ENCODE peak calls at places on chromosomes 3 and 15, in four cellular contexts. One of them, this sample, is unnamed.

GRCh38 chr3:57956119-57956832 is 51.9 kb upstream of the FLNB start:
- DNase-seq in heart left ventricle: no peak
- DNase-seq in A549: no peak
- DNase-seq in uterus: no peak
- DNase-seq in this sample: no peak

GRCh38 chr15:33094336-33094735 is 100.2 kb downstream of the FMN1 start:
- DNase-seq in heart left ventricle: no peak
- DNase-seq in A549: no peak
- DNase-seq in uterus: no peak
- DNase-seq in this sample: no peak

GRCh38 chr3:66554178-66554577 is 53.4 kb upstream of the LRIG1 start:
- DNase-seq in heart left ventricle: no peak
- DNase-seq in A549: no peak
- DNase-seq in uterus: no peak
- DNase-seq in this sample: no peak

GRCh38 chr3:93994056-93994455 is 14.1 kb downstream of the ARL13B start:
- DNase-seq in heart left ventricle: no peak
- DNase-seq in A549: no peak
- DNase-seq in uterus: no peak
- DNase-seq in this sample: no peak

GRCh38 chr15:100170280-100170654 is 171.5 kb downstream of the ADAMTS17 start:
- DNase-seq in heart left ventricle: no peak
- DNase-seq in A549: no peak
- DNase-seq in uterus: no peak
- DNase-seq in this sample: no peak

GRCh38 chr3:126414406-126414805 is 19.7 kb downstream of the CFAP100 start:
- DNase-seq in heart left ventricle: no peak
- DNase-seq in A549: no peak
- DNase-seq in uterus: no peak
- DNase-seq in this sample: no peak

GRCh38 chr15:75177360-75178071 is 24.2 kb upstream of the C15orf39 start:
- DNase-seq in heart left ventricle: no peak
- DNase-seq in A549: no peak
- DNase-seq in uterus: no peak
- DNase-seq in this sample: no peak

GRCh38 chr3:197709135-197709534 is 27.6 kb downstream of the RUBCN start:
- DNase-seq in heart left ventricle: no peak
- DNase-seq in A549: no peak
- DNase-seq in uterus: no peak
- DNase-seq in this sample: no peak

GRCh38 chr3:10977864-10978510 is 14.6 kb upstream of the SLC6A1 start:
- DNase-seq in heart left ventricle: no peak
- DNase-seq in A549: no peak
- DNase-seq in uterus: no peak
- DNase-seq in this sample: no peak

GRCh38 chr3:123444744-123445143 is 4.1 kb downstream of the ADCY5 start:
- DNase-seq in heart left ventricle: no peak
- DNase-seq in A549: no peak
- DNase-seq in uterus: no peak
- DNase-seq in this sample: no peak
- H3K27ac ChIP-seq in heart left ventricle: peak overlapping the region; percentile 97
- H3K27ac ChIP-seq in A549: no peak overlapping the region
- H3K27ac ChIP-seq in uterus: no peak overlapping the region
- H3K27ac ChIP-seq in this sample: no peak overlapping the region

GRCh38 chr15:65653781-65654521 is 32.2 kb downstream of the SLC24A1 start:
- DNase-seq in heart left ventricle: no peak
- DNase-seq in A549: no peak
- DNase-seq in uterus: no peak
- DNase-seq in this sample: no peak

GRCh38 chr15:65651042-65651322 is 29.2 kb downstream of the SLC24A1 start:
- DNase-seq in heart left ventricle: no peak
- DNase-seq in A549: no peak
- DNase-seq in uterus: no peak
- DNase-seq in this sample: no peak

GRCh38 chr15:65650312-65651041 is 28.7 kb downstream of the SLC24A1 start:
- DNase-seq in heart left ventricle: no peak
- DNase-seq in A549: no peak
- DNase-seq in uterus: no peak
- DNase-seq in this sample: no peak

GRCh38 chr15:65653341-65653740 is 31.6 kb downstream of the SLC24A1 start:
- DNase-seq in heart left ventricle: no peak
- DNase-seq in A549: no peak
- DNase-seq in uterus: no peak
- DNase-seq in this sample: no peak

GRCh38 chr15:65651831-65652749 is 30.4 kb downstream of the SLC24A1 start:
- DNase-seq in heart left ventricle: no peak
- DNase-seq in A549: no peak
- DNase-seq in uterus: no peak
- DNase-seq in this sample: peak; percentile 18
- TF ChIP-seq POLR2A in heart left ventricle: no peak
- TF ChIP-seq POLR2A in A549: no peak
- TF ChIP-seq POLR2A in uterus: no peak
- TF ChIP-seq POLR2A in this sample: no peak

DNA sequence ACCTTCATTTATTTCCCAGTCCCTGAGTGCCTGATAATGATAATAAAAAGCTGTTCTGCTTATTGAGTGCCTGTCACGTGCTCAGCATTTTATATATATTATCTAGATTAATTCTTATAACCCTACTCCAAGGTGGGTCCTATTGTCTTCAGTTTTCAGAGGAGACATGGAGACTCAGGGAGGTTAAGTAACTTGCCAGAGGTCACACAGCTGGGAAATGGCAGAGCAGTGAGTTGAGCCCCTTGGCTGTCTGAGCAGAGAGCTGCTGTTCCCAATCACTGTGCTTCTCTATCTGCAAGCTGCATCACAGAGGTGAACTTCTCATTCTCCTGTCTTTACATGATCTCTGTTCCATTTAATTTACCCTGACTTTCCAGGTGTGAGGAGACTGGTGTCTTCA is 32.3 kb upstream of the MRPS22 start:
- DNase-seq in heart left ventricle: no peak
- DNase-seq in A549: no peak
- DNase-seq in uterus: no peak
- DNase-seq in this sample: no peak
- H3K27ac ChIP-seq in heart left ventricle: no peak overlapping the region
- H3K27ac ChIP-seq in A549: peak overlapping the region; percentile 88
- H3K27ac ChIP-seq in uterus: no peak overlapping the region
- H3K27ac ChIP-seq in this sample: no peak overlapping the region

GRCh38 chr3:60758169-60758568 is 493.1 kb downstream of the FHIT start:
- DNase-seq in heart left ventricle: no peak
- DNase-seq in A549: no peak
- DNase-seq in uterus: no peak
- DNase-seq in this sample: no peak
- TF ChIP-seq POLR2A in heart left ventricle: no peak
- TF ChIP-seq POLR2A in A549: no peak
- TF ChIP-seq POLR2A in uterus: no peak
- TF ChIP-seq POLR2A in this sample: no peak

DNA sequence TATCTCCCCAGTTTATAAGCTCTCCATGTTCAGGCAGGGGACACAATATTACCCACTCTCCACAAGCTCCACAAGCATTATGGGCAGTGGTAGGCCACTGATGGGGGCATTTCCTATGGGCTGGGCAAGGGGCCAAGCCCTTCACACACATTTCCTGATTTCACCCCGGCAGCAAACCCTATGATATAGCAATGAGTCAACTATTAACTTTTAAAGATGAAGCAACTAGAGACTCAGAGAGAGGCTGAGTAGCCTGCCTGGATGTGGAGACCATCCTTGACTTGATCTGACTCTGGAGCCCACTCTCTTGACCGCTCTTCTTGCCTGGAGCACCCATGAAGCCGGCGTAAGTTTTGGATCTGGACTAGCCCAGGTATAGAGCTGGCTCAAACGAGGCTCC is 27.4 kb downstream of the FOXL2NB start:
- DNase-seq in heart left ventricle: no peak
- DNase-seq in A549: no peak
- DNase-seq in uterus: no peak
- DNase-seq in this sample: no peak
- H3K27ac ChIP-seq in heart left ventricle: no peak overlapping the region
- H3K27ac ChIP-seq in A549: no peak overlapping the region
- H3K27ac ChIP-seq in uterus: no peak overlapping the region
- H3K27ac ChIP-seq in this sample: no peak overlapping the region

DNA sequence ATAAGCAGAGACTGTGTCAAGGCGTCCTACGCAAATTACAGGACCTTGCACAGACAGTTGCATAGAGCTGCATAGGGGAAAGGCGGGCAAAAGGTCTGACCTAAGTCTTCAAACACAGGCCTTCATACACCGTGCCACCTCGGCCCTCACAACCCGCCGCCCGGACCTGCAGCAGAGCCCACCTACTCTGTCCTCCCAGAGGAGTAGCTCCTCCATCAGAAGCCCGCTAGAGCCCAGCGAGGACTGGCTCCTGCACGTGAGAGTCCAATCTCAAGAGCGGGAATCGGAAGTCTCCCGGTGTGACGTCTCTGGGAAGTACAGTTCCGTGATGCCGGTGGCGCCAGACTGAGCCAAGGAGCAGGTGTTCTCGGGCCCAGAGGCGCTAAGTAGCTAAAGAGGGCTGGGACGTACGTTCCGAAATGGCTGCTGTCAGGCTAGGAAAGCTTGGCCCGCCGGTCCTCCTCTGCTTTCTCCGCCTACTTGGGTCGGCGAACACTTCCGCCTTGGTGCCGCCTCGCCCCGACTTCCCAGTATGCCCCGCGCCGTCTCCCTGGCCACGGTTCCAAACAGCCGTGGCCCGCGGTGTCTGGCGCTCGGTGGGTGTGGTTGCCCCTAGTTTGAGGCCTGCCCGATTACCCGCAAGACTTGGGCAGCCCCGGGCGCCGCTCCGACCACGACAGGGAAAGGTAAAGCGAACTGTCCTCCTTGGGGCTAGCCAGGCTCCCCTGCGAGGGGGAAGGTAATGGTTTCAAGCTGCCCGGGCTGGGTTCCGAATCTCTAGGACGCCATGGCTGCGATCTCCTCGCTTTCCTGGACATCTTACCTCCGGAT is at the start of the genes ASTE1 and NEK11:
- DNase-seq in heart left ventricle: peak; percentile 89
- DNase-seq in A549: peak; percentile 58
- DNase-seq in uterus: peak; percentile 78
- DNase-seq in this sample: peak; percentile 88
- TF ChIP-seq POLR2A in heart left ventricle: no peak
- TF ChIP-seq POLR2A in A549: peak; percentile 62
- TF ChIP-seq POLR2A in uterus: peak; percentile 46
- TF ChIP-seq POLR2A in this sample: no peak

This sample was measured in thyroid gland.